ENCODE peak calls at places on chromosomes 7 and 10, in four cellular contexts. T is GM06990; Z is adrenal gland; G is CD4-positive, alpha-beta memory T cell. U is an unnamed sample. For H3K27me3, the result is how much of the 10 kb centered on the place peaks cover.

GRCh38 chr7:70325509-70326101 is 727.3 kb downstream of the AUTS2 start:
- DNase-seq in Z (no peak), G (no peak), T (no peak), U (no peak)

GRCh38 chr10:133150226-133150625 is 9.8 kb upstream of the KNDC1 start:
- DNase-seq in T (no peak), G (no peak), Z (no peak), U (no peak)

GRCh38 chr7:45000096-45001032 is at the start of gene CCM2:
- DNase-seq in T (peak), G (no peak), Z (peak), U (peak)

GRCh38 chr10:97291357-97292096 is 910 bp downstream of the ARHGAP19 start:
- DNase-seq in T (no peak), Z (no peak), G (no peak), U (no peak)

GRCh38 chr7:157944051-157944450 is 607.2 kb downstream of the DNAJB6 start:
- DNase-seq in G (no peak), Z (no peak), T (no peak), U (no peak)

GRCh38 chr7:155803418-155804376 is 8.6 kb downstream of the SHH start:
- DNase-seq in Z (no peak), T (no peak), G (no peak), U (peak)

GRCh38 chr7:100443096-100443840 is 7.0 kb upstream of the PPP1R35 start:
- DNase-seq in G (no peak), T (no peak), Z (no peak), U (no peak)

GRCh38 chr7:23299770-23300300 is 696 bp downstream of the MALSU1 start:
- DNase-seq in Z (no peak), T (no peak), G (peak), U (no peak)

GRCh38 chr10:23053036-23053435 is 42.3 kb upstream of the MSRB2 start:
- DNase-seq in T (no peak), G (no peak), Z (no peak), U (no peak)

GRCh38 chr10:43962346-43963191 is 313.9 kb upstream of the ZNF32 start:
- DNase-seq in G (no peak), T (no peak), Z (no peak), U (no peak)

GRCh38 chr10:101834341-101834740 is 9.3 kb downstream of the KCNIP2 start:
- DNase-seq in T (no peak), G (no peak), Z (no peak), U (no peak)

GRCh38 chr7:157189405-157189804 is 50.7 kb downstream of the UBE3C start:
- DNase-seq in Z (no peak), G (no peak), T (no peak), U (no peak)

GRCh38 chr7:54546081-54546985 is 4.2 kb downstream of the VSTM2A start:
- DNase-seq in T (no peak), G (no peak), Z (no peak), U (no peak)

GRCh38 chr7:54546986-54547314 is 4.8 kb downstream of the VSTM2A start:
- DNase-seq in G (no peak), Z (no peak), T (no peak), U (no peak)

GRCh38 chr7:54542920-54543539 is 855 bp downstream of the VSTM2A start:
- DNase-seq in G (no peak), T (no peak), Z (no peak), U (no peak)

GRCh38 chr7:54545241-54545563 is 3.0 kb downstream of the VSTM2A start:
- DNase-seq in Z (no peak), G (no peak), T (no peak), U (no peak)

GRCh38 chr7:54544356-54545240 is 2.4 kb downstream of the VSTM2A start:
- DNase-seq in Z (no peak), T (no peak), G (no peak), U (no peak)
- H3K4me3 ChIP-seq in Z (no peak), T (no peak), G (no peak), U (no peak)

DNA sequence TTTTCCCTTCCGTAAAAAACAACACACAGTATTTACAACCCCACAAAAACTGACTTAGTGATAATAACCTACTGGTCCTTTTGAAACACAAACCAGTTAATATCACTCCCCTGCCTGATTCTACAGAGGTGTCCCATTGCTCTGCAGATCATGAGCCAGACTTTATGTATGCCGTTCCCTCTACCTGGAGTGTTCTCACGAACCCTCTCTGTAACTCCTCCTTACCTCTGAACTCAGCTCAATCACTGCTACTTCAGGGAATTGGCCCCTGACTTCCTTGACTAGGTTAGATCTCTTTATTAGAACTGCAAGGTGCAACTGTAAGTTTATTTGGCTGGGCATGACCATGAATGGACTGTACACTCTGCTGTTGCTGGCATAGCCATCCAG is 1.6 kb upstream of the LGI1 start:
- DNase-seq in T (no peak), G (no peak), Z (no peak), U (no peak)
- H3K27me3 ChIP-seq in T (under half), G (under half), Z (under half), U (under half)

DNA sequence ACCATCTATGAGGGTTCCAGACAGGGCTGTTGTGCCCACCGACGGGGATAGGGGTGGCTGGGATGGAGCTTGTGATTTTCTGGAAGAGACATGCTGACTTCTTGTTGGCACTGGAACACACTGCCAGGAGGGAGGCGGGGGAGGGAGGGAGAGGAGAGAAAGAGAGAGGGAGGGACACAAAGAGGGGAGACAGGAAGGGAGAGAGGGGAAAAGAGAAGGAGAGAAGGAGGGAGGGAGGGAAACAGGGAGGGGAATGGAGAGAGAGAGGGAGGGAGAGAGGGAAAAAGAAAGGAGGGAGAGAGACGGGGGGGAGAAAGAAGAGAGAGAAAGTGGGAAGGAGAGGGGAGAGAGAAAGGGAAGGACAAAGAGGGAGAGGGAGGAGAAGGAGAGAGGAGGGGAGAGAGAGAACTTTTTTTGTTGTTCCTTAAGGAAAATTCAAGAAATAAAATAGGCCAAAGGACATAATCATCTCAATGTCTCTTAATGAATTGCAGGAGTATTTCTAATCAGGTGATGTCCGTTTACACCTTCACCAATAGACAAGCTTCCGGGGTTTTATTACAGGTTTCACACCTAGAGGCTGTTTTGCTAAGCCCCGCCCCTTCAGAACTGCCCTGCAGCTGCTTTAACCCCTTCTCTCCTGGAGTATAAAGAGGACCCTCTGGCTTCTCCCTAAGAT is 82.2 kb upstream of the GTF2IRD1 start:
- DNase-seq in G (no peak), T (no peak), Z (no peak), U (peak)
- H3K4me3 ChIP-seq in G (no peak), T (no peak), Z (no peak), U (peak)

DNA sequence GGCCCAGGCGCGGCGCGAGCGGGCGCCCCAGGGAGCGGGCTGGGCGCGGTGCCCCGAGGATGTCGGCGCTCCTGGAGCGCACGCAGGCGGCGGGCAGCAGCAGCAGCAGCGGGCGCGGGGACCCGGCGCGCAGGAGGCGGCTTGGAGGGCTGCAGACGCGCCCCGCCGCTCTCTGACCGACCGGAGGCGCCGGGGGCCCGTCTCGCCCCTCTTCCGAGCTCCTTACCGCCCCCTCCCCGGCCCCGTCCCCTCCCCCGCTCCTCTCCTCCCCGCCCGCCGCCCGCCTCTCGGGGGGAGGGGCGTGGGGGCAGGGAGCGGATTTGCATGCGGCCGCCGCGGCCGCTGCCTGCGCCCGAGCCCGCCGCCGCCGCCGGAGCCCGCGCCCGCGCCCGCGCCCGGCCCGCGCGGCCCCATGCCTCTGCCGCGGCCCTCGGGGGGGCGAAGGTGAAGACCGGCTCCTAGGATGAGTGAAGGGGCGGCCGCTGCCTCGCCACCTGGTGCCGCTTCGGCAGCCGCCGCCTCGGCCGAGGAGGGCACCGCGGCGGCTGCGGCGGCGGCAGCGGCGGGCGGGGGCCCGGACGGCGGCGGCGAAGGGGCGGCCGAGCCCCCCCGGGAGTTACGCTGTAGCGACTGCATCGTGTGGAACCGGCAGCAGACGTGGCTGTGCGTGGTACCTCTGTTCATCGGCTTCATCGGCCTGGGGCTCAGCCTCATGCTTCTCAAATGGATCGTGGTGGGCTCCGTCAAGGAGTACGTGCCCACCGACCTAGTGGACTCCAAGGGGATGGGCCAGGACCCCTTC is at the start of gene NRG3:
- DNase-seq in T (peak), Z (no peak), G (no peak), U (no peak)
- H3K27me3 ChIP-seq in T (under half), Z (under half), G (under half), U (under half)

GRCh38 chr10:100724531-100725027 is 20.8 kb upstream of the PAX2 start:
- DNase-seq in G (no peak), Z (no peak), T (no peak), U (no peak)

GRCh38 chr10:100725041-100725440 is 20.3 kb upstream of the PAX2 start:
- DNase-seq in T (no peak), Z (no peak), G (no peak), U (no peak)

GRCh38 chr10:100723180-100723579 is 22.2 kb upstream of the PAX2 start:
- DNase-seq in T (no peak), Z (no peak), G (no peak), U (no peak)

GRCh38 chr10:100725869-100726426 is 19.4 kb upstream of the PAX2 start:
- DNase-seq in Z (no peak), G (no peak), T (no peak), U (no peak)

GRCh38 chr10:100723769-100724530 is 21.4 kb upstream of the PAX2 start:
- DNase-seq in G (no peak), T (no peak), Z (no peak), U (no peak)
- H3K4me3 ChIP-seq in G (no peak), T (no peak), Z (no peak), U (no peak)

GRCh38 chr7:148474421-148474820 is 116.1 kb upstream of the C7orf33 start:
- DNase-seq in T (no peak), G (no peak), Z (no peak), U (peak)
- H3K27me3 ChIP-seq in T (under half), G (under half), Z (under half), U (under half)

DNA sequence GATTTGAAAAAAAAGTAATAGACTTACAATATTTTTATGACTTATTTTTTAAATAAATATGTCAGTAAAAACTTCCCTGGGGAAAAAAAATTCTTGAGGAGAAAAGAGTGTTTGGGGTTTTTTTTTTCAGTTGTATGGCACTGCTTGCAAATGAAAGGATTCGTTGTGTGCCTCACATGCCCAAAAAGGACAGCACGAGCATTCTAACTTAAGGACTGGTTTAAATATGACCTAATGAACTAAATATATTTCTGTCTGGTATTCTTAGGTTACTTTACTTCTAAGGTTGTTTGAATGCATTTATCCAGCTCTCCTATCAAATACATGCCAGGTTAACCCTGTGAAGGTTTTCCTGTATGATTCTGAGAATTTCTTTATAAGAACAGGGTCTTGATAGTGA is 989 bp upstream of the CD36 start:
- DNase-seq in G (no peak), Z (no peak), T (no peak), U (no peak)
- H3K4me3 ChIP-seq in G (no peak), Z (no peak), T (no peak), U (no peak)

GRCh38 chr10:86373828-86374227 is 7.2 kb upstream of the GRID1 start:
- DNase-seq in G (no peak), T (no peak), Z (peak), U (peak)

GRCh38 chr10:86372785-86373239 is 6.2 kb upstream of the GRID1 start:
- DNase-seq in G (no peak), Z (peak), T (no peak), U (peak)

GRCh38 chr10:86374664-86375063 is 8.1 kb upstream of the GRID1 start:
- DNase-seq in T (no peak), G (no peak), Z (peak), U (peak)

GRCh38 chr10:86372119-86372784 is 5.7 kb upstream of the GRID1 start:
- DNase-seq in G (no peak), Z (peak), T (no peak), U (peak)

GRCh38 chr10:86373251-86373650 is 6.7 kb upstream of the GRID1 start:
- DNase-seq in Z (peak), G (no peak), T (no peak), U (no peak)
- H3K27me3 ChIP-seq in Z (under half), G (under half), T (under half), U (half or more)

GRCh38 chr10:36946598-36946997 is 178.8 kb upstream of the ANKRD30A start:
- DNase-seq in Z (no peak), G (no peak), T (no peak), U (no peak)

GRCh38 chr10:36943534-36943933 is 181.9 kb upstream of the ANKRD30A start:
- DNase-seq in G (no peak), T (no peak), Z (no peak), U (no peak)

DNA sequence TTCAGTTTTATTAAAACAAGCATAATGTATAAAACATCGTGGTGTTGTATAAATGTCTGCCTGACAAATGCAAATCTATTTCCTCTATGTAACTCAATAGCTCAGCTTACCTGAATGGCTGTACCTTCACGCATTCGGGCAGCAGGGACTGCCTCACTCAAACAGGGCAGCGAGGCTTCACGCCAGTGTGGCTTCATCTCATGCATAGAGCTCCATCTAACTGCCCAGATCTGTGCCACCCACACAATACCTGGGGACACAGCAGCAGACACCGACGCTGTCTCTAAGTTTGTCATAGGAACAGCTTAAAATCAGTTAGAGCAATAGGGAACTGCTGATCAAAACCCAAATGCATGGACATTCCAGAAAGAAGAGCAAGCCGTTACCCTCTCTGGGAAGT is 182.8 kb upstream of the ANKRD30A start:
- DNase-seq in T (no peak), Z (no peak), G (no peak), U (no peak)
- H3K4me3 ChIP-seq in T (no peak), Z (no peak), G (no peak), U (no peak)